ENCODE peak calls at places on chromosomes 11 and 22, in six cellular contexts. J, E, G, C, X and I are unnamed samples. For H3K9me3, the result is how much of the 10 kb centered on the place peaks cover.

GRCh38 chr11:72926076-72926475 is 111.9 kb downstream of the ATG16L2 start:
- DNase-seq in E (no peak), J (no peak), C (no peak), X (no peak), G (no peak), I (no peak)

GRCh38 chr11:14703731-14704130 is 60.1 kb downstream of the PDE3B start:
- DNase-seq in X (no peak), E (peak), J (no peak), G (no peak), C (no peak), I (no peak)

GRCh38 chr11:100980156-100980555 is 149.5 kb downstream of the PGR start:
- DNase-seq in E (peak), X (peak), J (no peak), G (no peak), C (no peak), I (no peak)

GRCh38 chr11:73087730-73088129 is 54.4 kb downstream of the FCHSD2 start:
- DNase-seq in C (no peak), X (no peak), J (no peak), G (no peak), E (peak), I (no peak)

GRCh38 chr22:41681616-41682015 is 7.1 kb downstream of the SNU13 start:
- DNase-seq in E (no peak), J (no peak), X (no peak), C (no peak), G (no peak), I (no peak)

GRCh38 chr11:125272092-125272491 is 107.5 kb downstream of the PKNOX2 start:
- DNase-seq in E (no peak), X (no peak), G (no peak), J (no peak), C (no peak), I (no peak)

GRCh38 chr11:127919206-127920000 is 668.0 kb downstream of the ETS1 start:
- DNase-seq in E (peak), C (no peak), X (no peak), G (no peak), J (peak), I (no peak)

GRCh38 chr11:119481021-119481666 is 58.2 kb upstream of the THY1 start:
- DNase-seq in G (peak), C (peak), X (peak), E (peak), J (peak), I (peak)

GRCh38 chr11:68040121-68040956 is 1.5 kb downstream of the TCIRG1 start:
- DNase-seq in J (peak), X (peak), G (peak), C (peak), E (peak), I (no peak)

GRCh38 chr22:28029201-28029948 is 110.3 kb upstream of the PITPNB start:
- DNase-seq in E (peak), J (no peak), C (peak), X (no peak), G (peak), I (no peak)

GRCh38 chr11:77100166-77101042 is 2.2 kb upstream of the OMP start:
- DNase-seq in C (no peak), G (peak), J (no peak), E (no peak), X (no peak), I (no peak)

GRCh38 chr11:7490054-7490453 is 4.7 kb downstream of the OLFML1 start:
- DNase-seq in C (no peak), G (no peak), J (no peak), X (no peak), E (peak), I (no peak)

GRCh38 chr22:37529652-37530345 is 10.6 kb upstream of the CARD10 start:
- DNase-seq in E (no peak), X (no peak), J (no peak), G (no peak), C (no peak), I (no peak)

DNA sequence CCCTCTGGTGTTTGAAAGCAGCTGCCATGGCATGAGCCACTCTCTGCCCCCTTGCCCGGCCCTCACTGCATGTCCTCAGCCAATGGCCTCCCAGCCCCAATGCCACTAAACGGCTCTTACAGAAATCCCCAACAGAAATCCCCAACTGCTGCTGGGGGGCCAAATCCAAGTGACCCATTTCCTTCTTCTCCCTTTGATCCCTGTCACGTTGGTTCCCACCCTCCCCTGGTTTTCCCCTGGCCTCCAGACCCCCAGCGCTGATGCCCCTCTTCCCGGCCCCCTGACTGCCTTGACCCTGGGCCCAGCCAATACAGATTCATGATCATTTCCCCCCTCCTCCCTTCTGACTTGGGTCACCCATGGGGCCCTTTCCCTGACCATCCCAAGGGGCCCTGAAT is 30.9 kb downstream of the IGLL1 start:
- DNase-seq in C (no peak), G (peak), E (no peak), X (no peak), J (no peak), I (no peak)
- H3K9me3 ChIP-seq in C (under half), G (under half), E (under half), X (under half), J (under half), I (under half)

GRCh38 chr11:93685196-93685595 is 23.7 kb downstream of the CEP295 start:
- DNase-seq in X (no peak), E (no peak), C (no peak), G (no peak), J (no peak), I (no peak)
- H3K9me3 ChIP-seq in X (under half), E (under half), C (under half), G (under half), J (under half), I (under half)

GRCh38 chr22:49161002-49161850 is 666.4 kb downstream of the BRD1 start:
- DNase-seq in C (no peak), X (no peak), J (no peak), G (peak), E (no peak), I (no peak)

GRCh38 chr22:49163258-49163959 is 664.3 kb downstream of the BRD1 start:
- DNase-seq in J (no peak), X (no peak), G (peak), C (no peak), E (no peak), I (no peak)

GRCh38 chr22:49164773-49165320 is 662.8 kb downstream of the BRD1 start:
- DNase-seq in E (no peak), J (no peak), C (no peak), X (no peak), G (peak), I (no peak)

GRCh38 chr22:49163960-49164690 is 663.5 kb downstream of the BRD1 start:
- DNase-seq in J (no peak), C (no peak), G (peak), E (no peak), X (no peak), I (no peak)

GRCh38 chr22:49162841-49163240 is 664.8 kb downstream of the BRD1 start:
- DNase-seq in J (no peak), C (no peak), X (no peak), E (no peak), G (no peak), I (no peak)
- H3K9me3 ChIP-seq in J (half or more), C (under half), X (under half), E (under half), G (under half), I (under half)

DNA sequence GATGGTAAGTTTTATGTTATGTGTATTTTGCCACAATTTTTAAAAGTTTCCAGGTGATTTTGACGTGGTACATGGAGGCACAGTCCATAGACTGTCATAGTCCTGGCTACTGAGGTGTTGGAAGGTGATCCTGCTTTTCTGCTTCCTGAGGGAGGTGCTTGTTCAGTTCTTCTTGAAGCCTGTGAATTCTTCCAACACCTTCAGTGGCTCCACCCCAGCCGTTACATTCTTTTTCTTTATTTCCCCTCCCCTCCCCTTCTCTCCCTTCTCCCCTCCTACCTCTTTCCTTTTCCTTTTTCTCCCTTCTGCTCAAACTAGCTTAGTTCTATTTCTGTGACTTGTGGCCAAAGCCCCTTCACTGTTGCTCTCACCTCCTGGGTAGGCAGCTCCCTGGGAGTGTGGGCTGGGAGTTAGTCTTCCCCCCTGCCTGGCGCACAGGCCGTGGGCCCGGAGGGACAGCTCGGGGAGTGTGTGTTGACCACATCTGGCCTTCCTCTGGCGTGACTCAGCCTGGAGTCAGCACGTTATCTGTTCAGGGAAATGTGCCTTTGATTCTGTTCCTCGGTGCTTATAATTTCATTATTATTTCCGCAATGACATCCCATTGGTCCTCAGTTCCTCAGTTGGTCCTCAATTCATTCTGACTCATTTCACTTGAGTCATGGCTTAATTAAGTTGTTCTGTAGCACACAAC is 566.2 kb downstream of the TBC1D22A start:
- DNase-seq in X (peak), G (no peak), C (no peak), J (peak), E (peak), I (no peak)
- H3K9me3 ChIP-seq in X (under half), G (under half), C (under half), J (under half), E (under half), I (under half)

DNA sequence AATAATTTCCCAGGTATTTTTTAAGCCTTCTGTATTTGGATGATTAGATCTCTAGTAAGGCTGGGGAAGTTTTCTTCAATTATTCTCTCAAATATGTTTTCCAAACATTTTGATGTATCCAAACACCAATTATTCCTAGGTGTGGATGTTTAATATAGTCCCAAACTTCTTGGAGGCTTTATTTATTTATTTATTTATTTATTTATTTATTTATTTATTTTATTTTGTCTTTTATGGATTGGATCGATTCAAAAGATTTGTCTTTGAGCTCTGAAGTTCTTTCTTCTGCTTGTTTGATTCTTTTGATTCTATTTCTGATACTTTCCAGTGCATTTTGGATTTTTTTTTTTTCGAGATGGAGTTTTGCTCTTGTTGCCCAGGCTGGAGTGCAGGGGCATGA is 2267.9 kb upstream of the RAG2 start:
- DNase-seq in C (no peak), J (no peak), E (no peak), G (no peak), X (no peak), I (no peak)
- H3K9me3 ChIP-seq in C (under half), J (under half), E (under half), G (under half), X (under half), I (under half)

GRCh38 chr11:112437096-112437495 is 176.4 kb upstream of the PLET1 start:
- DNase-seq in E (no peak), G (no peak), X (no peak), C (no peak), J (no peak), I (no peak)

GRCh38 chr11:112439614-112440013 is 179.0 kb upstream of the PLET1 start:
- DNase-seq in E (no peak), J (no peak), C (no peak), X (no peak), G (no peak), I (no peak)

DNA sequence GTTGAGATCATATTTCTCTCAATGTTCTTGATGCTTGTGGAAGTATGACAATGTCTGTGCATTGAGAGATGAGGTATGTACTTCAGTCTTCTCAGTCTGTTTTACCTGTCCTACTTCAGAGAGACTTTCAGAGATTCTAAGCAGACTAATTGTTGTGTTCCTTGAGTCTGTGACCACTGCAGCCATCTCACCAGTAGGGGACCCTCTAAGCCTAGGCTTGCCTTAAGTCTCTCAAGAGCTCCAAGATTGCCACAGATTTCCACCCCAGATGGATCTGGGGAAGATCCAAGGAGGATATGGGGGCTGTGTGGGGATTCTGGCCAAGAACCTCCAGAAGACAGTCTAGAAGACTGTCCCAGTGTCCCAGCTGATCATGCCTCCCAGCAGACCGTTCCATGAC is 179.9 kb upstream of the PLET1 start:
- DNase-seq in X (no peak), C (no peak), E (no peak), J (no peak), G (no peak), I (no peak)
- H3K9me3 ChIP-seq in X (under half), C (under half), E (under half), J (under half), G (under half), I (under half)

GRCh38 chr11:43779306-43779705 is 98.8 kb downstream of the HSD17B12 start:
- DNase-seq in X (no peak), C (no peak), G (no peak), J (no peak), E (no peak), I (no peak)
- H3K9me3 ChIP-seq in X (under half), C (under half), G (under half), J (under half), E (under half), I (under half)

DNA sequence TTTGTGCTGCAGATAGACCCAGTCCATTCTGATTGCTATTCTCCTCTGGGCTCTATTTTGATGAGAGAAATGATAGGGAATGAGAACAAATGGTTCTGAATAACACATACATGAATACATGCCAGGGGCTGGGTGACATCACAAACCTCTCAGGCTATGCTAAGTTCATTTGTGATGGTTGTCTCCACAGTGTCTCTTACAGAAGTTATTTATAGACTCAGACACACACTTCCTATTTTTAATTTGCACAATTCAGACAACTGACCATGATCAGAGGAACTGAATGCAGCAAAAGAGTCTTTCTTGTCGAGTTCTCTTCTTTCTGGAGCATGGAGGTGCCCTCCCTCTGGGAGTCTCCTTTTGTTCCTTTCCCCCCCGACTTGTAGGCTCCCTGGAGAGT is 991.7 kb downstream of the OPCML start:
- DNase-seq in G (no peak), J (no peak), E (no peak), C (no peak), X (no peak), I (no peak)
- H3K9me3 ChIP-seq in G (under half), J (under half), E (under half), C (under half), X (under half), I (under half)